ENCODE peak calls at places on chromosomes 13 and 19, in seven cellular contexts. F is GM23338, D is stomach, L is fibroblast of mammary gland, O is body of pancreas, K is cardiac fibroblast, X is brain microvascular endothelial cell. V is an unnamed sample.

GRCh38 chr13:42626461-42626860 is 52.5 kb downstream of the TNFSF11 start:
- DNase-seq in F (no peak), D (no peak), L (no peak), O (no peak), K (no peak), X (no peak), V (no peak)

GRCh38 chr19:11381535-11382369 is 2.4 kb downstream of the EPOR start:
- DNase-seq in F (peak), D (peak), L (peak), O (peak), K (peak), X (peak), V (peak)

GRCh38 chr19:48353682-48354081 is 10.1 kb downstream of the TMEM143 start:
- DNase-seq in F (no peak), D (no peak), L (peak), O (no peak), K (no peak), X (no peak), V (no peak)

GRCh38 chr19:55658846-55659459 is 4.1 kb downstream of the U2AF2 start:
- DNase-seq in F (no peak), D (no peak), L (no peak), O (no peak), K (no peak), X (no peak), V (no peak)

GRCh38 chr19:40585677-40586422 is 9.2 kb downstream of the SHKBP1 start:
- DNase-seq in F (no peak), D (no peak), L (peak), O (no peak), K (peak), X (peak), V (peak)

GRCh38 chr13:39036212-39036611 is 1.7 kb downstream of the PROSER1 start:
- DNase-seq in F (peak), D (no peak), L (no peak), O (peak), K (peak), X (no peak), V (peak)

GRCh38 chr13:58048670-58049069 is 417.1 kb downstream of the PCDH17 start:
- DNase-seq in F (no peak), D (no peak), L (no peak), O (no peak), K (no peak), X (no peak), V (no peak)

GRCh38 chr13:20902438-20903163 is at the start of gene XPO4:
- DNase-seq in F (peak), D (peak), L (peak), O (peak), K (peak), X (peak), V (peak)

GRCh38 chr19:17052439-17052838 is 22.8 kb downstream of the HAUS8 start:
- DNase-seq in F (peak), D (peak), L (peak), O (peak), K (peak), X (peak), V (peak)

DNA sequence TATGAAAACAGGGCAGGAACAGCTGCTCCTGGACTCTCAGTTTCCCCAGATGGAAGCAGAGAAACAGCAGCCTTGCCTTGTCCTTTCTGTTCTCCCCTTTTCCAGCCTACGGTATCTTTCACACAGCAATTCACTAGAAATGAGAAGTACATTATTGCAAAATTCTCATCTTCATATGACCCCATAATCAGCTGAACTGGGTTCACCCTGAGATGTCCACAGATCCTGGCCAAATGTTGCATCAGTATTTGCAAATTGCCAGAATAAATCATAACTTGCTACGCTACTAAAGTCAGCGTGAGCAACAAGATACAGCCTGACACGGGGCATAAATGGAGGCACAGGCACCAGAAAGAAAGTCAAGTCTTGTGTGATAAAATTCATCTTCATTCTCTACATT is 16.1 kb downstream of the VSTM1 start:
- DNase-seq in F (no peak), D (no peak), L (peak), O (no peak), K (no peak), X (no peak), V (no peak)
- H3K4me3 ChIP-seq in F (no peak), D (no peak), L (no peak), O (no peak), K (no peak), X (no peak), V (no peak)

GRCh38 chr13:23321534-23322241 is 111.8 kb downstream of the SACS start:
- DNase-seq in F (no peak), D (no peak), L (peak), O (no peak), K (peak), X (peak), V (peak)

GRCh38 chr13:23319915-23320224 is 113.6 kb downstream of the SACS start:
- DNase-seq in F (no peak), D (no peak), L (no peak), O (no peak), K (no peak), X (no peak), V (no peak)

GRCh38 chr13:23323946-23324709 is 109.4 kb downstream of the SACS start:
- DNase-seq in F (peak), D (no peak), L (no peak), O (no peak), K (peak), X (no peak), V (peak)

GRCh38 chr13:23322353-23323336 is 110.9 kb downstream of the SACS start:
- DNase-seq in F (no peak), D (no peak), L (no peak), O (no peak), K (no peak), X (no peak), V (peak)

DNA sequence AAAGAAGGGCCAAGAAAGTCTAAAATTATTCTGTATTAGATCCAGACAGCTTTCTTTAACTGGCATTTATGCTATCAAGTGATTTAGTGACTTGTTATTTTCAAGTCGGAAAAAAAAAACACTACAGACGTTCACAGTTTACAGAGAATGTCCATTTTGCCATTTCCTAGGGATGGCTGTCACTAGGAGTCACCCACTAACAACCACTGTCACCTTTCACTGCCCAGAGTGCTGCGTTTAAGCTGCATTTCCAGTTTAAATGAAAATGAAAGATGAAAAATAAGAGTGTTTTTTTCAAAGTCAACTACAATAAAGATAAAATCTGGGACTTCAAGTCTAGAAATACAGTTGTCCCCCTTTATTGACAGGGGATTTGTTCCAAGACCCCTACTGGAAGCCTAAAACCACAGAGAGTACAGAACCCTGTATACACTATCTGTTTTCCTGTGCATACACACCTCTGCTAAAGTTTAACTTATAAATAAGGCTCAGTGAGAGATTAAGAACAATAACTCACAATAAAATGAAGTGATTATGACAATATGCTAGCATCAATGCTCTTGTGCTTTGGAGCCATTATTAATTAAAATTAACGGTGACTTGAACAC is 112.5 kb downstream of the SACS start:
- DNase-seq in F (no peak), D (no peak), L (no peak), O (no peak), K (no peak), X (no peak), V (no peak)
- TF ChIP-seq CTCF in F (no peak), D (no peak), L (no peak), O (no peak), K (no peak), X (no peak), V (no peak)

GRCh38 chr19:4130635-4131438 is 6.9 kb upstream of the MAP2K2 start:
- DNase-seq in F (no peak), D (no peak), L (peak), O (no peak), K (peak), X (peak), V (peak)
- H3K4me3 ChIP-seq in F (no peak), D (no peak), L (no peak), O (no peak), K (no peak), X (no peak), V (no peak)

GRCh38 chr19:35348909-35349611 is 1.4 kb downstream of the FFAR1 start:
- DNase-seq in F (peak), D (no peak), L (no peak), O (no peak), K (no peak), X (no peak), V (no peak)
- TF ChIP-seq CTCF in F (no peak), D (no peak), L (no peak), O (no peak), K (no peak), X (no peak), V (no peak)

GRCh38 chr13:111908391-111908790 is 158.6 kb upstream of the SOX1 start:
- DNase-seq in F (no peak), D (no peak), L (no peak), O (no peak), K (no peak), X (no peak), V (no peak)
- H3K4me3 ChIP-seq in F (no peak), D (no peak), L (no peak), O (no peak), K (no peak), X (no peak), V (no peak)

GRCh38 chr19:6041991-6042421 is 64.1 kb upstream of the RANBP3 start:
- DNase-seq in F (no peak), D (no peak), L (no peak), O (no peak), K (no peak), X (no peak), V (no peak)

GRCh38 chr19:6042776-6043726 is 65.1 kb upstream of the RANBP3 start:
- DNase-seq in F (no peak), D (no peak), L (no peak), O (no peak), K (no peak), X (no peak), V (no peak)

GRCh38 chr19:6038634-6039405 is 60.9 kb upstream of the RANBP3 start:
- DNase-seq in F (no peak), D (no peak), L (peak), O (no peak), K (no peak), X (no peak), V (no peak)

GRCh38 chr19:6041071-6041470 is 63.1 kb upstream of the RANBP3 start:
- DNase-seq in F (no peak), D (no peak), L (no peak), O (no peak), K (no peak), X (no peak), V (no peak)

DNA sequence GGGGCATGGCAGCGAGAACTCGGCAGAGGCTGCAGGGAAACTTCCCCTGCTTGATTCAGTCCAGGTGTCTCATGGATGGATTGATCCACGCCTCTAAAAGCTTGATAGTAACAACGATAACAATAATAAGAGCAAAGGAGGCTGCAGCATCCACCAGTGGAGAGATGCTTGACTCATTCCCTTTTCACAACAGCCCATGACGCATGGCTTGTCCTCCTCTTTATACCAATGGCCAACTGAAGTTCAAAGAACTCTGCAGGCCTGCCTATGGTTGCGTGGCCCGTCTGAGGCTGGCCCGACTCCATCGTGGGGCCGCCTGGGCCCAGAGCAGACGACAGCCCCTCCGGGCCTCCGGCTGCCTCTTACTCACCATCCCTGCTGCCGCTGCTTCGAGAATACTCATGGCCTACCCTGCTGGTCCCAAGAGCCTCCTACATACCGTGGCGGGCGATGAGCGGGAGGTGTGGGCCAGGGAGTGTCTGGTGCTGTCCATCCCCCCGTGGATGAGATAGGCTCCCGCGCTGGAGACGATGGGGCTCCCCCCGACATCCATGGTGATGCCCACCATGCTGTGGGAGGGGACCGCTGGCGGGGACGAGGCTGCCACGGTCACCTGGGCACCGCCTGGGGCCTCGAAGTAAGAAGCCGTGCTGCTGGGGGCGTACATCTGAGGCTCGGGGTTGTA is 61.7 kb upstream of the RANBP3 start:
- DNase-seq in F (no peak), D (no peak), L (peak), O (no peak), K (no peak), X (no peak), V (no peak)
- TF ChIP-seq CTCF in F (no peak), D (no peak), L (no peak), O (no peak), K (no peak), X (no peak), V (no peak)